ENCODE peak calls at places on chromosomes 3 and 15, in ten cellular contexts. One of them, this sample, is unnamed.
A peak's percentile ranks its signal among the peaks of the same experiment; 100 is the strongest.

GRCh38 chr3:46449755-46450552 is 14.8 kb downstream of the LTF start:
- DNase-seq in progenitor cell of endocrine pancreas: no peak
- DNase-seq in HepG2: no peak
- DNase-seq in AG10803: peak; percentile 9
- DNase-seq in endodermal cell: peak; percentile 74
- DNase-seq in RWPE1: peak; percentile 10
- DNase-seq in right lobe of liver: no peak
- DNase-seq in NB4: peak; percentile 15
- DNase-seq in H1: peak; percentile 67
- DNase-seq in neural crest cell: no peak
- DNase-seq in this sample: no peak

GRCh38 chr15:68407886-68408500 is 24.0 kb downstream of the ITGA11 start:
- DNase-seq in AG10803: no peak
- DNase-seq in endodermal cell: peak; percentile 42
- DNase-seq in progenitor cell of endocrine pancreas: no peak
- DNase-seq in H1: no peak
- DNase-seq in NB4: no peak
- DNase-seq in right lobe of liver: peak; percentile 23
- DNase-seq in RWPE1: no peak
- DNase-seq in HepG2: no peak
- DNase-seq in neural crest cell: no peak
- DNase-seq in this sample: no peak

GRCh38 chr15:62847900-62848489 is 194.6 kb upstream of the TPM1 start:
- DNase-seq in H1: peak; percentile 87
- DNase-seq in NB4: peak; percentile 64
- DNase-seq in HepG2: peak; percentile 44
- DNase-seq in progenitor cell of endocrine pancreas: peak; percentile 23
- DNase-seq in right lobe of liver: peak; percentile 82
- DNase-seq in AG10803: peak; percentile 53
- DNase-seq in RWPE1: peak; percentile 64
- DNase-seq in neural crest cell: peak; percentile 44
- DNase-seq in endodermal cell: peak; percentile 90
- DNase-seq in this sample: peak; percentile 50

GRCh38 chr3:178480795-178481194 is 55.4 kb upstream of the KCNMB2 start:
- DNase-seq in progenitor cell of endocrine pancreas: no peak
- DNase-seq in HepG2: no peak
- DNase-seq in RWPE1: no peak
- DNase-seq in neural crest cell: no peak
- DNase-seq in AG10803: no peak
- DNase-seq in NB4: no peak
- DNase-seq in right lobe of liver: no peak
- DNase-seq in endodermal cell: no peak
- DNase-seq in H1: no peak
- DNase-seq in this sample: no peak

GRCh38 chr3:55692958-55693558 is 206.0 kb upstream of the WNT5A start:
- DNase-seq in RWPE1: no peak
- DNase-seq in progenitor cell of endocrine pancreas: no peak
- DNase-seq in right lobe of liver: no peak
- DNase-seq in NB4: no peak
- DNase-seq in H1: no peak
- DNase-seq in AG10803: peak; percentile 47
- DNase-seq in neural crest cell: no peak
- DNase-seq in endodermal cell: no peak
- DNase-seq in HepG2: no peak
- DNase-seq in this sample: peak; percentile 58

GRCh38 chr3:79383402-79384012 is 384.3 kb downstream of the ROBO1 start:
- DNase-seq in endodermal cell: no peak
- DNase-seq in neural crest cell: no peak
- DNase-seq in progenitor cell of endocrine pancreas: no peak
- DNase-seq in NB4: no peak
- DNase-seq in AG10803: peak; percentile 26
- DNase-seq in HepG2: no peak
- DNase-seq in right lobe of liver: no peak
- DNase-seq in RWPE1: no peak
- DNase-seq in H1: no peak
- DNase-seq in this sample: peak; percentile 49

GRCh38 chr15:47746516-47746915 is 29.2 kb downstream of the SEMA6D start:
- DNase-seq in NB4: no peak
- DNase-seq in progenitor cell of endocrine pancreas: no peak
- DNase-seq in right lobe of liver: no peak
- DNase-seq in AG10803: no peak
- DNase-seq in RWPE1: no peak
- DNase-seq in neural crest cell: no peak
- DNase-seq in endodermal cell: no peak
- DNase-seq in H1: no peak
- DNase-seq in HepG2: no peak
- DNase-seq in this sample: no peak

GRCh38 chr3:49377483-49377882 is 19.3 kb upstream of the GPX1 start:
- DNase-seq in RWPE1: no peak
- DNase-seq in progenitor cell of endocrine pancreas: no peak
- DNase-seq in neural crest cell: no peak
- DNase-seq in HepG2: no peak
- DNase-seq in endodermal cell: no peak
- DNase-seq in NB4: peak; percentile 89
- DNase-seq in H1: no peak
- DNase-seq in AG10803: peak; percentile 71
- DNase-seq in right lobe of liver: no peak
- DNase-seq in this sample: peak; percentile 59

GRCh38 chr3:126417461-126418255 is 22.9 kb downstream of the CFAP100 start:
- DNase-seq in neural crest cell: no peak
- DNase-seq in AG10803: no peak
- DNase-seq in NB4: no peak
- DNase-seq in right lobe of liver: no peak
- DNase-seq in endodermal cell: peak; percentile 39
- DNase-seq in HepG2: no peak
- DNase-seq in RWPE1: no peak
- DNase-seq in H1: peak; percentile 41
- DNase-seq in progenitor cell of endocrine pancreas: no peak
- DNase-seq in this sample: no peak

GRCh38 chr15:58484794-58485600 is 53.2 kb downstream of the LIPC start:
- DNase-seq in endodermal cell: no peak
- DNase-seq in neural crest cell: no peak
- DNase-seq in AG10803: no peak
- DNase-seq in NB4: peak; percentile 81
- DNase-seq in H1: no peak
- DNase-seq in right lobe of liver: no peak
- DNase-seq in progenitor cell of endocrine pancreas: no peak
- DNase-seq in RWPE1: no peak
- DNase-seq in HepG2: no peak
- DNase-seq in this sample: no peak

GRCh38 chr15:58546066-58546591 is 114.3 kb downstream of the LIPC start:
- DNase-seq in HepG2: no peak
- DNase-seq in H1: no peak
- DNase-seq in NB4: no peak
- DNase-seq in right lobe of liver: peak; percentile 56
- DNase-seq in endodermal cell: peak; percentile 36
- DNase-seq in neural crest cell: no peak
- DNase-seq in AG10803: no peak
- DNase-seq in progenitor cell of endocrine pancreas: no peak
- DNase-seq in RWPE1: no peak
- DNase-seq in this sample: no peak

GRCh38 chr3:72973031-72973723 is 23.4 kb upstream of the PPP4R2 start:
- DNase-seq in HepG2: peak; percentile 77
- DNase-seq in neural crest cell: no peak
- DNase-seq in NB4: no peak
- DNase-seq in H1: no peak
- DNase-seq in RWPE1: no peak
- DNase-seq in progenitor cell of endocrine pancreas: no peak
- DNase-seq in AG10803: no peak
- DNase-seq in endodermal cell: peak; percentile 82
- DNase-seq in right lobe of liver: peak; percentile 70
- DNase-seq in this sample: no peak

GRCh38 chr3:30231277-30232141 is 374.9 kb upstream of the TGFBR2 start:
- DNase-seq in neural crest cell: no peak
- DNase-seq in progenitor cell of endocrine pancreas: no peak
- DNase-seq in AG10803: peak; percentile 94
- DNase-seq in RWPE1: no peak
- DNase-seq in NB4: peak; percentile 30
- DNase-seq in H1: no peak
- DNase-seq in endodermal cell: no peak
- DNase-seq in right lobe of liver: no peak
- DNase-seq in HepG2: no peak
- DNase-seq in this sample: peak; percentile 41

GRCh38 chr15:73387507-73388255 is 18.9 kb upstream of the HCN4 start:
- DNase-seq in right lobe of liver: no peak
- DNase-seq in neural crest cell: no peak
- DNase-seq in NB4: no peak
- DNase-seq in H1: no peak
- DNase-seq in HepG2: no peak
- DNase-seq in AG10803: peak; percentile 27
- DNase-seq in progenitor cell of endocrine pancreas: no peak
- DNase-seq in RWPE1: no peak
- DNase-seq in endodermal cell: no peak
- DNase-seq in this sample: no peak

GRCh38 chr3:13533823-13534435 is 15.0 kb upstream of the FBLN2 start:
- DNase-seq in neural crest cell: no peak
- DNase-seq in AG10803: no peak
- DNase-seq in RWPE1: no peak
- DNase-seq in HepG2: no peak
- DNase-seq in endodermal cell: peak; percentile 41
- DNase-seq in H1: no peak
- DNase-seq in right lobe of liver: no peak
- DNase-seq in progenitor cell of endocrine pancreas: no peak
- DNase-seq in NB4: no peak
- DNase-seq in this sample: no peak

GRCh38 chr3:197809356-197810020 is 18.4 kb downstream of the LRCH3 start:
- DNase-seq in neural crest cell: no peak
- DNase-seq in AG10803: peak; percentile 93
- DNase-seq in RWPE1: no peak
- DNase-seq in right lobe of liver: no peak
- DNase-seq in endodermal cell: no peak
- DNase-seq in NB4: no peak
- DNase-seq in H1: no peak
- DNase-seq in HepG2: no peak
- DNase-seq in progenitor cell of endocrine pancreas: no peak
- DNase-seq in this sample: peak; percentile 61

DNA sequence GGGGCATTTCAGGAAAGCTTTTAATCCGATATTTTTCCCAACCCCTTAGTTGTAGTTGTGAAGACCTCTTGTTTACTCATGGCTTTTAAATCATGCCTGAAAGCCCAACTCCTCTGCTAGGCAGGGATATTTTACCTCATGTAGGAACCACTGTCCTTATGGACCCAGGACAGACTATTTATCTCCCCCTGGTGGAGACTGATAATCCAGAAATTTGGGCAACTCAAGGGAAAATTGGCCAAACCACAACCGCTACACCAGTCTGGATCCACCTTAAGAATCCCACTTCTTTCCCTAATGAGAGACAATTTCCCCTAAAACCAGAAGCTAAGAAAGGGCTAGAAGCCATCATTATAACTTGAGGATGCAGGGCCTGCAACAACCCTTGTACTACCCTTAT is 248.1 kb upstream of the STAC start:
- DNase-seq in progenitor cell of endocrine pancreas: no peak
- DNase-seq in HepG2: no peak
- DNase-seq in AG10803: no peak
- DNase-seq in H1: no peak
- DNase-seq in RWPE1: no peak
- DNase-seq in neural crest cell: no peak
- DNase-seq in NB4: no peak
- DNase-seq in right lobe of liver: no peak
- DNase-seq in endodermal cell: no peak
- DNase-seq in this sample: no peak
- TF ChIP-seq CTCF in progenitor cell of endocrine pancreas: no peak
- TF ChIP-seq CTCF in HepG2: no peak
- TF ChIP-seq CTCF in AG10803: peak; percentile 19
- TF ChIP-seq CTCF in H1: peak; percentile 14
- TF ChIP-seq CTCF in RWPE1: no peak
- TF ChIP-seq CTCF in neural crest cell: no peak
- TF ChIP-seq CTCF in NB4: peak; percentile 20
- TF ChIP-seq CTCF in right lobe of liver: no peak
- TF ChIP-seq CTCF in endodermal cell: peak; percentile 65
- TF ChIP-seq CTCF in this sample: peak; percentile 24

DNA sequence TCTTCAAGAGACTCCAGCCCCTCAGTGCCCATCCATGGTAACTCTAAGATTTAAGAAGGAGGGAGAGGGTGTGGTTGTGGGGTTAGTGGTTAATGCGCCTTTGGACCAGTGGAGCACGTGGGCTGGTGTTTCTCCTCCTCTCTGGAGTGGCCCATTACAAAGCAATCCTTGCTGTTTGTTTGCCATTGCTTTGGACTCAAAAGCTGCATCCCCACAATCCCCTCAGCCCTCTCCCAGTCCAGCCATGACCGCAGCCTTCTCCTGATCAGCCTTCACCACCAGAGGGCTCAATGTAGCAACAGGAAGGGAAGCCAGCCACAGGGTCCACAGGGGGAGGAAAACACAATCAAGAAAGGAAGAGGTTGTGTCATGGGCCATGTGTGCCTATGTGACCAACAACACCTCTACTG is 38.4 kb upstream of the FAM174B start:
- DNase-seq in right lobe of liver: no peak
- DNase-seq in RWPE1: no peak
- DNase-seq in neural crest cell: peak; percentile 51
- DNase-seq in endodermal cell: peak; percentile 90
- DNase-seq in H1: peak; percentile 80
- DNase-seq in progenitor cell of endocrine pancreas: no peak
- DNase-seq in AG10803: peak; percentile 9
- DNase-seq in HepG2: peak; percentile 50
- DNase-seq in NB4: peak; percentile 67
- DNase-seq in this sample: no peak
- TF ChIP-seq CTCF in right lobe of liver: peak; percentile 21
- TF ChIP-seq CTCF in RWPE1: no peak
- TF ChIP-seq CTCF in neural crest cell: peak; percentile 58
- TF ChIP-seq CTCF in endodermal cell: peak; percentile 83
- TF ChIP-seq CTCF in H1: peak; percentile 86
- TF ChIP-seq CTCF in progenitor cell of endocrine pancreas: peak; percentile 51
- TF ChIP-seq CTCF in AG10803: peak; percentile 40
- TF ChIP-seq CTCF in HepG2: peak; percentile 72
- TF ChIP-seq CTCF in NB4: peak; percentile 62
- TF ChIP-seq CTCF in this sample: peak; percentile 58

GRCh38 chr3:150216041-150216811 is 191.9 kb upstream of the TSC22D2 start:
- DNase-seq in right lobe of liver: no peak
- DNase-seq in endodermal cell: no peak
- DNase-seq in H1: no peak
- DNase-seq in HepG2: no peak
- DNase-seq in neural crest cell: peak; percentile 21
- DNase-seq in NB4: peak; percentile 50
- DNase-seq in AG10803: peak; percentile 84
- DNase-seq in RWPE1: no peak
- DNase-seq in progenitor cell of endocrine pancreas: no peak
- DNase-seq in this sample: peak; percentile 90
- TF ChIP-seq CTCF in right lobe of liver: no peak
- TF ChIP-seq CTCF in endodermal cell: peak; percentile 30
- TF ChIP-seq CTCF in H1: no peak
- TF ChIP-seq CTCF in HepG2: no peak
- TF ChIP-seq CTCF in neural crest cell: no peak
- TF ChIP-seq CTCF in NB4: no peak
- TF ChIP-seq CTCF in AG10803: peak; percentile 24
- TF ChIP-seq CTCF in RWPE1: no peak
- TF ChIP-seq CTCF in progenitor cell of endocrine pancreas: no peak
- TF ChIP-seq CTCF in this sample: no peak

DNA sequence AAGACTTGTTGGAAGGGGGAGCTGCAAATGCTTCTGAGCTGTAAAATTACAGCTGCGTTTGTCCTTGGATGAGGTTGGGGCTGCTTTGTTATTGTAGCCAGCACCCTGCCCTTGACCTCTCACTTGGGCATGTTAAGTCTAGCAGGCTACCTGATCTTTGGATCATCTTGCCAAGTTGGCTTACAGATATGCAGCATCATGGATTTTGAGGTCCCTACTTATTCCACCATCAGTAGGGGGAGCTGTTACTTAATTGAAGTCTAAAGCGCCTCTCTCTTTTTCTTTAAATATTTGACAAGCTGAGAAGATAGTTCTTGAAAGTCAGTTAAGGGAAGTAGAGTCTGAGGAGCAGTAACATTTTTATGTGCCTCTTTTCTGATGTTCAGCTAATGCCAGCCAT is 793.0 kb downstream of the MCTP2 start:
- DNase-seq in right lobe of liver: no peak
- DNase-seq in RWPE1: peak; percentile 5
- DNase-seq in HepG2: no peak
- DNase-seq in H1: no peak
- DNase-seq in neural crest cell: no peak
- DNase-seq in NB4: peak; percentile 70
- DNase-seq in progenitor cell of endocrine pancreas: no peak
- DNase-seq in AG10803: peak; percentile 49
- DNase-seq in endodermal cell: peak; percentile 47
- DNase-seq in this sample: peak; percentile 50
- TF ChIP-seq CTCF in right lobe of liver: peak; percentile 29
- TF ChIP-seq CTCF in RWPE1: peak; percentile 33
- TF ChIP-seq CTCF in HepG2: peak; percentile 11
- TF ChIP-seq CTCF in H1: peak; percentile 42
- TF ChIP-seq CTCF in neural crest cell: peak; percentile 57
- TF ChIP-seq CTCF in NB4: peak; percentile 72
- TF ChIP-seq CTCF in progenitor cell of endocrine pancreas: peak; percentile 48
- TF ChIP-seq CTCF in AG10803: peak; percentile 62
- TF ChIP-seq CTCF in endodermal cell: peak; percentile 75
- TF ChIP-seq CTCF in this sample: peak; percentile 53

This sample was measured in astrocyte of the spinal cord.